ENCODE peak calls at places on chromosomes 7 and 10, in five cellular contexts. One of them, this sample, is unnamed.

GRCh38 chr7:105639677-105640493 is 58.6 kb upstream of the EFCAB10 start:
- DNase-seq in spleen: no peak
- DNase-seq in fibroblast of pulmonary artery: no peak
- DNase-seq in HEK293T: no peak
- DNase-seq in T-helper 17 cell: no peak
- DNase-seq in this sample: no peak

GRCh38 chr7:91565499-91566331 is 301.5 kb downstream of the FZD1 start:
- DNase-seq in spleen: no peak
- DNase-seq in fibroblast of pulmonary artery: no peak
- DNase-seq in HEK293T: no peak
- DNase-seq in T-helper 17 cell: no peak
- DNase-seq in this sample: no peak

GRCh38 chr7:158816271-158816670 is 13.0 kb downstream of the ESYT2 start:
- DNase-seq in spleen: no peak
- DNase-seq in fibroblast of pulmonary artery: no peak
- DNase-seq in HEK293T: no peak
- DNase-seq in T-helper 17 cell: no peak
- DNase-seq in this sample: no peak

GRCh38 chr7:91420606-91421390 is 156.6 kb downstream of the FZD1 start:
- DNase-seq in spleen: no peak
- DNase-seq in fibroblast of pulmonary artery: no peak
- DNase-seq in HEK293T: no peak
- DNase-seq in T-helper 17 cell: no peak
- DNase-seq in this sample: no peak

GRCh38 chr7:150524018-150524417 is 9.3 kb downstream of the GIMAP7 start:
- DNase-seq in spleen: no peak
- DNase-seq in fibroblast of pulmonary artery: no peak
- DNase-seq in HEK293T: no peak
- DNase-seq in T-helper 17 cell: no peak
- DNase-seq in this sample: no peak

GRCh38 chr7:92404170-92404614 is 43.1 kb upstream of the GATAD1 start:
- DNase-seq in spleen: no peak
- DNase-seq in fibroblast of pulmonary artery: peak
- DNase-seq in HEK293T: no peak
- DNase-seq in T-helper 17 cell: no peak
- DNase-seq in this sample: no peak

GRCh38 chr7:111029574-111030357 is 61.2 kb upstream of the LRRN3 start:
- DNase-seq in spleen: no peak
- DNase-seq in fibroblast of pulmonary artery: peak
- DNase-seq in HEK293T: no peak
- DNase-seq in T-helper 17 cell: no peak
- DNase-seq in this sample: no peak

GRCh38 chr10:133158756-133159610 is 1.0 kb upstream of the KNDC1 start:
- DNase-seq in spleen: peak
- DNase-seq in fibroblast of pulmonary artery: no peak
- DNase-seq in HEK293T: no peak
- DNase-seq in T-helper 17 cell: no peak
- DNase-seq in this sample: no peak

GRCh38 chr10:131059881-131060280 is 251.6 kb downstream of the TCERG1L start:
- DNase-seq in spleen: no peak
- DNase-seq in fibroblast of pulmonary artery: no peak
- DNase-seq in HEK293T: no peak
- DNase-seq in T-helper 17 cell: no peak
- DNase-seq in this sample: no peak

GRCh38 chr10:69729326-69730048 is 72.2 kb upstream of the COL13A1 start:
- DNase-seq in spleen: no peak
- DNase-seq in fibroblast of pulmonary artery: no peak
- DNase-seq in HEK293T: no peak
- DNase-seq in T-helper 17 cell: no peak
- DNase-seq in this sample: no peak

GRCh38 chr7:157854066-157854891 is 517.5 kb downstream of the DNAJB6 start:
- DNase-seq in spleen: peak
- DNase-seq in fibroblast of pulmonary artery: no peak
- DNase-seq in HEK293T: no peak
- DNase-seq in T-helper 17 cell: no peak
- DNase-seq in this sample: no peak

GRCh38 chr7:85205754-85206153 is 18.9 kb upstream of the SEMA3D start:
- DNase-seq in spleen: no peak
- DNase-seq in fibroblast of pulmonary artery: no peak
- DNase-seq in HEK293T: no peak
- DNase-seq in T-helper 17 cell: no peak
- DNase-seq in this sample: no peak

GRCh38 chr10:128286413-128287097 is 160.3 kb upstream of the MKI67 start:
- DNase-seq in spleen: no peak
- DNase-seq in fibroblast of pulmonary artery: no peak
- DNase-seq in HEK293T: no peak
- DNase-seq in T-helper 17 cell: no peak
- DNase-seq in this sample: no peak

GRCh38 chr10:24012249-24012803 is 196.6 kb upstream of the KIAA1217 start:
- DNase-seq in spleen: no peak
- DNase-seq in fibroblast of pulmonary artery: no peak
- DNase-seq in HEK293T: no peak
- DNase-seq in T-helper 17 cell: no peak
- DNase-seq in this sample: no peak

GRCh38 chr7:100215895-100216294 is 3.9 kb upstream of the PVRIG start:
- DNase-seq in spleen: peak
- DNase-seq in fibroblast of pulmonary artery: peak
- DNase-seq in HEK293T: no peak
- DNase-seq in T-helper 17 cell: no peak
- DNase-seq in this sample: no peak

GRCh38 chr7:7970113-7970619 is 1.6 kb downstream of the GLCCI1 start:
- DNase-seq in spleen: no peak
- DNase-seq in fibroblast of pulmonary artery: no peak
- DNase-seq in HEK293T: no peak
- DNase-seq in T-helper 17 cell: no peak
- DNase-seq in this sample: no peak

GRCh38 chr10:32263300-32263699 is 83.7 kb downstream of the EPC1 start:
- DNase-seq in spleen: no peak
- DNase-seq in fibroblast of pulmonary artery: no peak
- DNase-seq in HEK293T: no peak
- DNase-seq in T-helper 17 cell: no peak
- DNase-seq in this sample: no peak

GRCh38 chr7:12738665-12739064 is 51.2 kb downstream of the ARL4A start:
- DNase-seq in spleen: no peak
- DNase-seq in fibroblast of pulmonary artery: no peak
- DNase-seq in HEK293T: no peak
- DNase-seq in T-helper 17 cell: no peak
- DNase-seq in this sample: no peak

GRCh38 chr7:24980695-24981543 is 941 bp upstream of the OSBPL3 start:
- DNase-seq in spleen: peak
- DNase-seq in fibroblast of pulmonary artery: peak
- DNase-seq in HEK293T: no peak
- DNase-seq in T-helper 17 cell: peak
- DNase-seq in this sample: no peak

GRCh38 chr10:50508315-50509051 is 115.3 kb downstream of the SGMS1 start:
- DNase-seq in spleen: no peak
- DNase-seq in fibroblast of pulmonary artery: no peak
- DNase-seq in HEK293T: no peak
- DNase-seq in T-helper 17 cell: no peak
- DNase-seq in this sample: peak

GRCh38 chr7:71389976-71390375 is 258.0 kb downstream of the GALNT17 start:
- DNase-seq in spleen: no peak
- DNase-seq in fibroblast of pulmonary artery: no peak
- DNase-seq in HEK293T: no peak
- DNase-seq in T-helper 17 cell: no peak
- DNase-seq in this sample: no peak

GRCh38 chr7:142440219-142441073 is 182.6 kb upstream of the PRSS58 start:
- DNase-seq in spleen: no peak
- DNase-seq in fibroblast of pulmonary artery: peak
- DNase-seq in HEK293T: no peak
- DNase-seq in T-helper 17 cell: no peak
- DNase-seq in this sample: no peak

GRCh38 chr10:97463363-97464132 is 17.6 kb downstream of the ZDHHC16 start:
- DNase-seq in spleen: no peak
- DNase-seq in fibroblast of pulmonary artery: peak
- DNase-seq in HEK293T: peak
- DNase-seq in T-helper 17 cell: no peak
- DNase-seq in this sample: no peak

GRCh38 chr7:73734619-73735525 is 3.7 kb downstream of the ABHD11 start:
- DNase-seq in spleen: peak
- DNase-seq in fibroblast of pulmonary artery: peak
- DNase-seq in HEK293T: peak
- DNase-seq in T-helper 17 cell: peak
- DNase-seq in this sample: peak

GRCh38 chr7:4519819-4520520 is 162.1 kb upstream of the FOXK1 start:
- DNase-seq in spleen: no peak
- DNase-seq in fibroblast of pulmonary artery: no peak
- DNase-seq in HEK293T: no peak
- DNase-seq in T-helper 17 cell: no peak
- DNase-seq in this sample: no peak

GRCh38 chr7:101197991-101198390 is 2.8 kb downstream of the MOGAT3 start:
- DNase-seq in spleen: no peak
- DNase-seq in fibroblast of pulmonary artery: no peak
- DNase-seq in HEK293T: no peak
- DNase-seq in T-helper 17 cell: no peak
- DNase-seq in this sample: no peak

GRCh38 chr10:593901-594457 is 95.5 kb downstream of the DIP2C start:
- DNase-seq in spleen: no peak
- DNase-seq in fibroblast of pulmonary artery: peak
- DNase-seq in HEK293T: no peak
- DNase-seq in T-helper 17 cell: no peak
- DNase-seq in this sample: no peak

GRCh38 chr7:13946181-13946580 is 43.3 kb downstream of the ETV1 start:
- DNase-seq in spleen: no peak
- DNase-seq in fibroblast of pulmonary artery: peak
- DNase-seq in HEK293T: no peak
- DNase-seq in T-helper 17 cell: no peak
- DNase-seq in this sample: no peak

GRCh38 chr7:83957333-83957732 is 237.3 kb downstream of the SEMA3A start:
- DNase-seq in spleen: no peak
- DNase-seq in fibroblast of pulmonary artery: peak
- DNase-seq in HEK293T: no peak
- DNase-seq in T-helper 17 cell: no peak
- DNase-seq in this sample: no peak

GRCh38 chr7:138979988-138980574 is 1.1 kb downstream of the KIAA1549 start:
- DNase-seq in spleen: no peak
- DNase-seq in fibroblast of pulmonary artery: no peak
- DNase-seq in HEK293T: no peak
- DNase-seq in T-helper 17 cell: no peak
- DNase-seq in this sample: no peak

GRCh38 chr10:68560916-68561691 is 967 bp downstream of the TET1 start:
- DNase-seq in spleen: no peak
- DNase-seq in fibroblast of pulmonary artery: no peak
- DNase-seq in HEK293T: peak
- DNase-seq in T-helper 17 cell: no peak
- DNase-seq in this sample: no peak

GRCh38 chr7:4875391-4875790 is 8.1 kb downstream of the RADIL start:
- DNase-seq in spleen: no peak
- DNase-seq in fibroblast of pulmonary artery: no peak
- DNase-seq in HEK293T: no peak
- DNase-seq in T-helper 17 cell: no peak
- DNase-seq in this sample: no peak

GRCh38 chr10:106648534-106649481 is 515.7 kb downstream of the SORCS1 start:
- DNase-seq in spleen: no peak
- DNase-seq in fibroblast of pulmonary artery: no peak
- DNase-seq in HEK293T: no peak
- DNase-seq in T-helper 17 cell: no peak
- DNase-seq in this sample: no peak

GRCh38 chr7:1742555-1743303 is 72.7 kb downstream of the ELFN1 start:
- DNase-seq in spleen: peak
- DNase-seq in fibroblast of pulmonary artery: peak
- DNase-seq in HEK293T: peak
- DNase-seq in T-helper 17 cell: no peak
- DNase-seq in this sample: no peak